ENCODE peak calls at places on chromosome 15, in five cellular contexts. One of them, this sample, is unnamed.

GRCh38 chr15:32990071-32990470 is 204.4 kb downstream of the FMN1 start:
- DNase-seq in spleen: no peak
- DNase-seq in ovary: no peak
- DNase-seq in bronchial epithelial cell: no peak
- DNase-seq in pancreas: no peak
- DNase-seq in this sample: no peak

GRCh38 chr15:39156636-39157255 is 424.1 kb upstream of the THBS1 start:
- DNase-seq in spleen: no peak
- DNase-seq in ovary: no peak
- DNase-seq in bronchial epithelial cell: no peak
- DNase-seq in pancreas: no peak
- DNase-seq in this sample: no peak

GRCh38 chr15:31197497-31198414 is 96.2 kb upstream of the TRPM1 start:
- DNase-seq in spleen: peak
- DNase-seq in ovary: no peak
- DNase-seq in bronchial epithelial cell: no peak
- DNase-seq in pancreas: no peak
- DNase-seq in this sample: peak

GRCh38 chr15:71251548-71252035 is 136.3 kb downstream of the THSD4 start:
- DNase-seq in spleen: no peak
- DNase-seq in ovary: no peak
- DNase-seq in bronchial epithelial cell: peak
- DNase-seq in pancreas: no peak
- DNase-seq in this sample: peak

GRCh38 chr15:64354683-64355558 is 1.1 kb downstream of the CSNK1G1 start:
- DNase-seq in spleen: no peak
- DNase-seq in ovary: no peak
- DNase-seq in bronchial epithelial cell: peak
- DNase-seq in pancreas: no peak
- DNase-seq in this sample: peak

GRCh38 chr15:76954744-76955143 is 23.2 kb downstream of the RCN2 start:
- DNase-seq in spleen: no peak
- DNase-seq in ovary: no peak
- DNase-seq in bronchial epithelial cell: no peak
- DNase-seq in pancreas: no peak
- DNase-seq in this sample: no peak

GRCh38 chr15:33908396-33908795 is 59.9 kb upstream of the CHRM5 start:
- DNase-seq in spleen: no peak
- DNase-seq in ovary: no peak
- DNase-seq in bronchial epithelial cell: peak
- DNase-seq in pancreas: no peak
- DNase-seq in this sample: peak

GRCh38 chr15:80778964-80779657 is at the start of gene CEMIP:
- DNase-seq in spleen: peak
- DNase-seq in ovary: peak
- DNase-seq in bronchial epithelial cell: peak
- DNase-seq in pancreas: peak
- DNase-seq in this sample: peak

GRCh38 chr15:69740684-69741083 is 288.1 kb downstream of the RPLP1 start:
- DNase-seq in spleen: no peak
- DNase-seq in ovary: no peak
- DNase-seq in bronchial epithelial cell: no peak
- DNase-seq in pancreas: no peak
- DNase-seq in this sample: no peak

GRCh38 chr15:38088971-38089370 is 154.5 kb downstream of the TMCO5A start:
- DNase-seq in spleen: no peak
- DNase-seq in ovary: no peak
- DNase-seq in bronchial epithelial cell: no peak
- DNase-seq in pancreas: no peak
- DNase-seq in this sample: no peak

GRCh38 chr15:80234883-80235282 is 17.1 kb downstream of the CTXND1 start:
- DNase-seq in spleen: no peak
- DNase-seq in ovary: no peak
- DNase-seq in bronchial epithelial cell: peak
- DNase-seq in pancreas: peak
- DNase-seq in this sample: peak

GRCh38 chr15:25846377-25846776 is 16.8 kb downstream of the ATP10A start:
- DNase-seq in spleen: no peak
- DNase-seq in ovary: no peak
- DNase-seq in bronchial epithelial cell: no peak
- DNase-seq in pancreas: no peak
- DNase-seq in this sample: no peak

GRCh38 chr15:85415779-85416178 is 35.4 kb downstream of the AKAP13 start:
- DNase-seq in spleen: no peak
- DNase-seq in ovary: no peak
- DNase-seq in bronchial epithelial cell: no peak
- DNase-seq in pancreas: no peak
- DNase-seq in this sample: no peak

GRCh38 chr15:97947465-97948262 is 12.8 kb upstream of the ARRDC4 start:
- DNase-seq in spleen: no peak
- DNase-seq in ovary: no peak
- DNase-seq in bronchial epithelial cell: peak
- DNase-seq in pancreas: no peak
- DNase-seq in this sample: peak

GRCh38 chr15:92840149-92840548 is 60.0 kb upstream of the CHD2 start:
- DNase-seq in spleen: no peak
- DNase-seq in ovary: no peak
- DNase-seq in bronchial epithelial cell: peak
- DNase-seq in pancreas: no peak
- DNase-seq in this sample: peak

GRCh38 chr15:90031231-90031791 is 30.2 kb downstream of the ZNF710 start:
- DNase-seq in spleen: peak
- DNase-seq in ovary: no peak
- DNase-seq in bronchial epithelial cell: peak
- DNase-seq in pancreas: no peak
- DNase-seq in this sample: peak

GRCh38 chr15:45168751-45169551 is 18.8 kb downstream of the SHF start:
- DNase-seq in spleen: no peak
- DNase-seq in ovary: no peak
- DNase-seq in bronchial epithelial cell: no peak
- DNase-seq in pancreas: no peak
- DNase-seq in this sample: no peak

GRCh38 chr15:70100495-70101331 is 3.0 kb upstream of the TLE3 start:
- DNase-seq in spleen: peak
- DNase-seq in ovary: peak
- DNase-seq in bronchial epithelial cell: no peak
- DNase-seq in pancreas: peak
- DNase-seq in this sample: peak

GRCh38 chr15:69009353-69009752 is 5.1 kb upstream of the NOX5 start:
- DNase-seq in spleen: no peak
- DNase-seq in ovary: no peak
- DNase-seq in bronchial epithelial cell: no peak
- DNase-seq in pancreas: no peak
- DNase-seq in this sample: peak

GRCh38 chr15:71282086-71282485 is 166.8 kb downstream of the THSD4 start:
- DNase-seq in spleen: no peak
- DNase-seq in ovary: no peak
- DNase-seq in bronchial epithelial cell: no peak
- DNase-seq in pancreas: no peak
- DNase-seq in this sample: no peak

GRCh38 chr15:81945014-81945615 is 100.7 kb downstream of the MEX3B start:
- DNase-seq in spleen: no peak
- DNase-seq in ovary: no peak
- DNase-seq in bronchial epithelial cell: no peak
- DNase-seq in pancreas: no peak
- DNase-seq in this sample: no peak

GRCh38 chr15:35309886-35310285 is 224.8 kb upstream of the NANOGP8 start:
- DNase-seq in spleen: no peak
- DNase-seq in ovary: no peak
- DNase-seq in bronchial epithelial cell: peak
- DNase-seq in pancreas: no peak
- DNase-seq in this sample: peak

GRCh38 chr15:31336943-31337295 is 10.3 kb downstream of the KLF13 start:
- DNase-seq in spleen: peak
- DNase-seq in ovary: no peak
- DNase-seq in bronchial epithelial cell: no peak
- DNase-seq in pancreas: no peak
- DNase-seq in this sample: no peak

GRCh38 chr15:49847937-49848823 is 227.3 kb downstream of the DTWD1 start:
- DNase-seq in spleen: no peak
- DNase-seq in ovary: no peak
- DNase-seq in bronchial epithelial cell: peak
- DNase-seq in pancreas: no peak
- DNase-seq in this sample: peak

GRCh38 chr15:44656241-44656640 is 7.2 kb downstream of the SPG11 start:
- DNase-seq in spleen: no peak
- DNase-seq in ovary: no peak
- DNase-seq in bronchial epithelial cell: no peak
- DNase-seq in pancreas: no peak
- DNase-seq in this sample: no peak

GRCh38 chr15:92884459-92884812 is 15.7 kb upstream of the CHD2 start:
- DNase-seq in spleen: no peak
- DNase-seq in ovary: no peak
- DNase-seq in bronchial epithelial cell: peak
- DNase-seq in pancreas: no peak
- DNase-seq in this sample: no peak

GRCh38 chr15:69337133-69337532 is 38.4 kb downstream of the PAQR5 start:
- DNase-seq in spleen: no peak
- DNase-seq in ovary: no peak
- DNase-seq in bronchial epithelial cell: no peak
- DNase-seq in pancreas: no peak
- DNase-seq in this sample: no peak

GRCh38 chr15:59762558-59762957 is 73.4 kb upstream of the BNIP2 start:
- DNase-seq in spleen: no peak
- DNase-seq in ovary: no peak
- DNase-seq in bronchial epithelial cell: peak
- DNase-seq in pancreas: no peak
- DNase-seq in this sample: peak

GRCh38 chr15:59764775-59765174 is 75.7 kb upstream of the BNIP2 start:
- DNase-seq in spleen: no peak
- DNase-seq in ovary: no peak
- DNase-seq in bronchial epithelial cell: peak
- DNase-seq in pancreas: no peak
- DNase-seq in this sample: peak
- TF ChIP-seq CTCF in spleen: no peak
- TF ChIP-seq CTCF in ovary: no peak
- TF ChIP-seq CTCF in bronchial epithelial cell: peak
- TF ChIP-seq CTCF in pancreas: no peak
- TF ChIP-seq CTCF in this sample: peak

GRCh38 chr15:59515190-59515589 is 77.2 kb downstream of the FAM81A start:
- DNase-seq in spleen: no peak
- DNase-seq in ovary: no peak
- DNase-seq in bronchial epithelial cell: no peak
- DNase-seq in pancreas: no peak
- DNase-seq in this sample: no peak

GRCh38 chr15:59521443-59521842 is 83.5 kb downstream of the FAM81A start:
- DNase-seq in spleen: no peak
- DNase-seq in ovary: no peak
- DNase-seq in bronchial epithelial cell: no peak
- DNase-seq in pancreas: no peak
- DNase-seq in this sample: no peak

GRCh38 chr15:59519329-59519728 is 81.3 kb downstream of the FAM81A start:
- DNase-seq in spleen: no peak
- DNase-seq in ovary: no peak
- DNase-seq in bronchial epithelial cell: no peak
- DNase-seq in pancreas: no peak
- DNase-seq in this sample: no peak

GRCh38 chr15:59516655-59517461 is 78.9 kb downstream of the FAM81A start:
- DNase-seq in spleen: no peak
- DNase-seq in ovary: no peak
- DNase-seq in bronchial epithelial cell: no peak
- DNase-seq in pancreas: no peak
- DNase-seq in this sample: no peak
- H3K4me3 ChIP-seq in spleen: no peak
- H3K4me3 ChIP-seq in ovary: no peak
- H3K4me3 ChIP-seq in bronchial epithelial cell: no peak
- H3K4me3 ChIP-seq in pancreas: no peak
- H3K4me3 ChIP-seq in this sample: no peak

DNA sequence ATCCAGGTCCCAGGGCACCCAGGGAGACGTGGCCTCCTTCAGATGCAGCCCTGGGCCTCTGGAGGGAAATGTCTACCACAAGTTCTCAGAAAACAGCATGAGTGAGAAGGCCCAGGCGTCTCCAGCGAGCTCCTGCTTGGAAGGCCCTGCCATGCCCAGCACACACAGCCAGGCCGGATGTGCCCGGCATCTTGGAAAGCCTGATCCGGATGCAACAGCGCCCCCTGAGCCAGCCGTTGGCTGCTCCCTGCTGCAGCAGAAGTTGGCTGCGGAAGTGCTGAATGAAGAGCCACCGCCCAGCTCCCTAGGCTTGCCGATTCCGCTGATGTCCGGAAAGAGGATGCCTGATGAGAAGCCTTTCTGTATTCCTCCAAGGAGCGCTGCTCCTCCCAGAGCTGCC is 856 bp downstream of the NPAP1 start:
- DNase-seq in spleen: no peak
- DNase-seq in ovary: no peak
- DNase-seq in bronchial epithelial cell: no peak
- DNase-seq in pancreas: no peak
- DNase-seq in this sample: no peak
- TF ChIP-seq CTCF in spleen: no peak
- TF ChIP-seq CTCF in ovary: no peak
- TF ChIP-seq CTCF in bronchial epithelial cell: no peak
- TF ChIP-seq CTCF in pancreas: no peak
- TF ChIP-seq CTCF in this sample: no peak

DNA sequence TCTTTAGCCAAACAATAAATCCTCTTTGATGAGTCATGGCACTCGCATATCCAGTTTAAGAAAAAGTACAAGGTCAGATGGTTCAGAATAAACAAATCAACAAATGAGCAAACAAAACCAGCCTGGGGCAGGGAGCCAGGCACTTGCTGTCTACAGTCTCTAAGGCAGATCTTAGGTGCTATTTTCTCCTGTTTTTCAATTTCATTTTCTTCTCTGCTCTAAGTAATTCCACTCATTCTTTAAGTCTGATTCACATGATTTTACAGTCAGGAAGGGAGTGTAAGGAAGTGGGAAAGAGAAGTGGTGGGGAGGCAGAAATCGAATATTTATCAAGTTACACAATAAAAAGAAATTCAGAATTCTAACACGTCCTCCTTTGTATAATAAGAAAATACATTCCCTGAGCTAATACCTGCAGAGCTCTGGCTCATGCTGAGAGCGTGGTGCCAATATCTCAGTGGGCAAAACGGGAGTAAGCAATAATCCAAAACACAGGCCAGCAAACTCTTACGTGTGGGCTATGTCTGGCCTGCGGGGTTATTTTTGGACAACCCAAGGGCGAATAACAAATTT is 298.6 kb downstream of the ADAMTS17 start:
- DNase-seq in spleen: no peak
- DNase-seq in ovary: no peak
- DNase-seq in bronchial epithelial cell: peak
- DNase-seq in pancreas: peak
- DNase-seq in this sample: peak
- H3K4me3 ChIP-seq in spleen: no peak
- H3K4me3 ChIP-seq in ovary: no peak
- H3K4me3 ChIP-seq in bronchial epithelial cell: no peak
- H3K4me3 ChIP-seq in pancreas: no peak
- H3K4me3 ChIP-seq in this sample: no peak

GRCh38 chr15:61051570-61052031 is 177.5 kb downstream of the RORA start:
- DNase-seq in spleen: no peak
- DNase-seq in ovary: peak
- DNase-seq in bronchial epithelial cell: peak
- DNase-seq in pancreas: peak
- DNase-seq in this sample: peak
- TF ChIP-seq CTCF in spleen: no peak
- TF ChIP-seq CTCF in ovary: peak
- TF ChIP-seq CTCF in bronchial epithelial cell: peak
- TF ChIP-seq CTCF in pancreas: no peak
- TF ChIP-seq CTCF in this sample: peak

This sample was measured in epithelial cell of esophagus.